ENCODE peak calls at places on chromosomes 5 and 9, in four cellular contexts. Z is NCI-H1694, B is fibroblast of the aortic adventitia, O is iPS DF 6.9. E is an unnamed sample.
A peak's percentile ranks its signal among the peaks of the same experiment; 100 is the strongest.

GRCh38 chr9:117073539-117074336 is 341.1 kb downstream of the ASTN2 start:
- DNase-seq in O (peak; percentile 50), B (no peak), Z (peak; percentile 69), E (no peak)

GRCh38 chr9:80556631-80557030 is 984.9 kb downstream of the TLE4 start:
- DNase-seq in B (no peak), Z (no peak), O (no peak), E (no peak)

GRCh38 chr5:149541893-149542292 is 9.3 kb downstream of the CSNK1A1 start:
- DNase-seq in O (no peak), B (no peak), Z (no peak), E (no peak)

GRCh38 chr5:69217154-69217731 is 17.4 kb upstream of the CDK7 start:
- DNase-seq in Z (no peak), O (no peak), B (peak; percentile 88), E (no peak)

GRCh38 chr9:78405461-78405860 is 108.5 kb downstream of the PSAT1 start:
- DNase-seq in B (no peak), O (no peak), Z (no peak), E (no peak)

GRCh38 chr5:154198611-154199230 is 8.2 kb downstream of the GALNT10 start:
- DNase-seq in B (peak; percentile 73), O (no peak), Z (no peak), E (peak; percentile 58)

GRCh38 chr9:26605367-26605766 is 287.2 kb downstream of the CAAP1 start:
- DNase-seq in B (no peak), O (no peak), Z (no peak), E (no peak)

GRCh38 chr5:126741361-126741760 is 35.6 kb upstream of the LMNB1 start:
- DNase-seq in Z (no peak), O (no peak), B (no peak), E (no peak)

GRCh38 chr5:139689631-139690384 is 41.7 kb downstream of the CXXC5 start:
- DNase-seq in Z (peak; percentile 19), O (no peak), B (peak; percentile 55), E (no peak)

GRCh38 chr5:100560860-100561259 is 25.7 kb downstream of the FAM174A start:
- DNase-seq in Z (no peak), O (no peak), B (no peak), E (no peak)

GRCh38 chr9:14298607-14299022 is 15.3 kb downstream of the NFIB start:
- DNase-seq in B (no peak), O (no peak), Z (peak; percentile 42), E (no peak)

GRCh38 chr5:56270058-56270457 is 36.9 kb upstream of the ANKRD55 start:
- DNase-seq in O (no peak), Z (no peak), B (no peak), E (no peak)

GRCh38 chr5:172872997-172873491 is 39.0 kb downstream of the ERGIC1 start:
- DNase-seq in B (peak; percentile 63), Z (peak; percentile 6), O (no peak), E (no peak)

GRCh38 chr9:38681747-38682227 is 38.1 kb downstream of the FAM240B start:
- DNase-seq in B (peak; percentile 61), Z (no peak), O (no peak), E (no peak)

GRCh38 chr9:128116104-128117083 is 11.1 kb downstream of the PTGES2 start:
- DNase-seq in B (no peak), O (no peak), Z (no peak), E (no peak)

GRCh38 chr5:144187699-144188294 is 17.1 kb downstream of the KCTD16 start:
- DNase-seq in O (no peak), Z (no peak), B (peak; percentile 98), E (peak; percentile 95)

GRCh38 chr9:7907636-7908195 is 108.1 kb upstream of the DMAC1 start:
- DNase-seq in O (no peak), B (no peak), Z (no peak), E (no peak)

GRCh38 chr5:158212915-158213314 is 354.0 kb upstream of the CLINT1 start:
- DNase-seq in O (peak; percentile 4), B (no peak), Z (no peak), E (no peak)

GRCh38 chr9:124964056-124964455 is 23.2 kb upstream of the GOLGA1 start:
- DNase-seq in Z (no peak), B (no peak), O (no peak), E (no peak)

GRCh38 chr9:72274916-72275315 is 90.1 kb downstream of the ZFAND5 start:
- DNase-seq in O (no peak), Z (no peak), B (no peak), E (no peak)

E was measured in AG04450.